ENCODE peak calls at places on chromosomes 11 and 22, in four cellular contexts. A is NK-92 treated with Interleukin-12 subunit alpha and Interleukin-12 subunit beta, amount 100 ng/mL, for 24 hours; V is endothelial cell; I is HL-60. B is an unnamed sample.

GRCh38 chr11:88576741-88577140 is 239.2 kb upstream of the CTSC start:
- DNase-seq in A (no peak), V (no peak), I (no peak), B (no peak)

GRCh38 chr22:19525666-19526065 is 1.5 kb upstream of the CLDN5 start:
- DNase-seq in A (no peak), V (no peak), I (no peak), B (no peak)

GRCh38 chr11:35619754-35620640 is 1.7 kb downstream of the FJX1 start:
- DNase-seq in A (no peak), V (peak), I (no peak), B (peak)

GRCh38 chr11:38274031-38274430 is 1676.0 kb upstream of the RAG2 start:
- DNase-seq in A (no peak), V (no peak), I (no peak), B (no peak)

GRCh38 chr22:45997775-45998637 is 21.0 kb upstream of the WNT7B start:
- DNase-seq in A (no peak), V (no peak), I (peak), B (peak)

GRCh38 chr11:102407901-102408300 is 44.7 kb downstream of the TMEM123 start:
- DNase-seq in A (no peak), V (no peak), I (no peak), B (no peak)

GRCh38 chr11:133903875-133904817 is 52.6 kb downstream of the IGSF9B start:
- DNase-seq in A (no peak), V (no peak), I (no peak), B (no peak)

GRCh38 chr22:25131198-25131887 is 68.3 kb upstream of the CRYBB3 start:
- DNase-seq in A (no peak), V (no peak), I (no peak), B (no peak)

GRCh38 chr22:19783531-19784395 is 23.2 kb downstream of the TBX1 start:
- DNase-seq in A (no peak), V (no peak), I (no peak), B (no peak)

GRCh38 chr11:46330154-46330886 is 16.9 kb upstream of the DGKZ start:
- DNase-seq in A (no peak), V (no peak), I (no peak), B (no peak)

GRCh38 chr22:37812869-37813678 is 5.3 kb downstream of the GCAT start:
- DNase-seq in A (no peak), V (no peak), I (no peak), B (no peak)

GRCh38 chr11:105612766-105613165 is 2.9 kb downstream of the GRIA4 start:
- DNase-seq in A (no peak), V (no peak), I (no peak), B (no peak)

GRCh38 chr11:75467311-75467710 is 34.3 kb upstream of the KLHL35 start:
- DNase-seq in A (no peak), V (no peak), I (no peak), B (no peak)

GRCh38 chr11:121451982-121452608 is at the start of gene SORL1:
- DNase-seq in A (no peak), V (peak), I (peak), B (peak)

GRCh38 chr11:2261436-2262230 is 8.8 kb downstream of the ASCL2 start:
- DNase-seq in A (no peak), V (no peak), I (no peak), B (no peak)

GRCh38 chr11:22681281-22681812 is 14.9 kb downstream of the GAS2 start:
- DNase-seq in A (no peak), V (no peak), I (no peak), B (no peak)

GRCh38 chr11:57641426-57641825 is 8.3 kb downstream of the YPEL4 start:
- DNase-seq in A (no peak), V (no peak), I (peak), B (peak)

GRCh38 chr22:19959043-19959586 is 17.5 kb upstream of the TXNRD2 start:
- DNase-seq in A (no peak), V (peak), I (no peak), B (peak)

GRCh38 chr11:2587132-2587930 is 112.5 kb downstream of the KCNQ1OT1 start:
- DNase-seq in A (no peak), V (peak), I (no peak), B (peak)

GRCh38 chr22:50271519-50271970 is 1.4 kb upstream of the MAPK11 start:
- DNase-seq in A (no peak), V (peak), I (peak), B (peak)

GRCh38 chr11:124869331-124869730 is 4.1 kb downstream of the ROBO3 start:
- DNase-seq in A (no peak), V (no peak), I (no peak), B (no peak)

GRCh38 chr11:73866586-73866996 is 10.1 kb downstream of the COA4 start:
- DNase-seq in A (no peak), V (no peak), I (no peak), B (peak)

GRCh38 chr22:30636226-30637077 is 871 bp downstream of the SLC35E4 start:
- DNase-seq in A (no peak), V (peak), I (no peak), B (peak)

GRCh38 chr22:35892192-35892591 is 136.4 kb downstream of the RBFOX2 start:
- DNase-seq in A (no peak), V (no peak), I (no peak), B (no peak)

GRCh38 chr22:48333323-48333763 is 1494.3 kb downstream of the BRD1 start:
- DNase-seq in A (no peak), V (no peak), I (no peak), B (no peak)

GRCh38 chr11:79617561-79617960 is 176.7 kb upstream of the TENM4 start:
- DNase-seq in A (no peak), V (no peak), I (no peak), B (no peak)

GRCh38 chr11:19200410-19201201 is 1.2 kb downstream of the CSRP3 start:
- DNase-seq in A (no peak), V (no peak), I (peak), B (no peak)

GRCh38 chr11:15828241-15828903 is 528.0 kb downstream of the SOX6 start:
- DNase-seq in A (no peak), V (no peak), I (no peak), B (no peak)

GRCh38 chr11:114001416-114001815 is 26.5 kb downstream of the HTR3A start:
- DNase-seq in A (no peak), V (no peak), I (no peak), B (no peak)

GRCh38 chr11:44960200-44960845 is 9.6 kb upstream of the TP53I11 start:
- DNase-seq in A (no peak), V (no peak), I (no peak), B (no peak)

GRCh38 chr22:20605328-20605727 is 97.9 kb downstream of the MED15 start:
- DNase-seq in A (no peak), V (no peak), I (no peak), B (no peak)

GRCh38 chr11:131033151-131033651 is 116.9 kb upstream of the SNX19 start:
- DNase-seq in A (no peak), V (no peak), I (no peak), B (no peak)

GRCh38 chr11:114044042-114044871 is 15.3 kb upstream of the ZBTB16 start:
- DNase-seq in A (no peak), V (no peak), I (no peak), B (no peak)

GRCh38 chr11:65776196-65776595 is 4.6 kb downstream of the AP5B1 start:
- DNase-seq in A (no peak), V (no peak), I (peak), B (no peak)

GRCh38 chr22:46827072-46827780 is 64.8 kb downstream of the TBC1D22A start:
- DNase-seq in A (no peak), V (peak), I (no peak), B (peak)